ENCODE peak calls at places on chromosome 13, in four cellular contexts. W is H1, E is HepG2, Q is K562. G is an unnamed sample.
A peak's percentile ranks its signal among the peaks of the same experiment; 100 is the strongest.

GRCh38 chr13:41842029-41842428 is 118.9 kb downstream of the VWA8 start:
- DNase-seq in E (no peak), Q (no peak), W (no peak), G (no peak)

GRCh38 chr13:110653851-110654250 is 38.5 kb downstream of the NAXD start:
- DNase-seq in Q (no peak), E (no peak), W (peak; percentile 37), G (no peak)

GRCh38 chr13:107203146-107203847 is 635.4 kb upstream of the ARGLU1 start:
- DNase-seq in E (peak; percentile 63), Q (no peak), W (peak; percentile 60), G (no peak)

GRCh38 chr13:109157275-109157674 is 527.9 kb downstream of the MYO16 start:
- DNase-seq in E (no peak), Q (no peak), W (no peak), G (no peak)

GRCh38 chr13:110340812-110341444 is 33.8 kb downstream of the COL4A2 start:
- DNase-seq in E (no peak), W (no peak), Q (no peak), G (no peak)

GRCh38 chr13:90447735-90448103 is 899.8 kb upstream of the MIR17HG start:
- DNase-seq in Q (no peak), E (no peak), W (no peak), G (no peak)

GRCh38 chr13:44629465-44630183 is 53.5 kb upstream of the TSC22D1 start:
- DNase-seq in Q (no peak), E (no peak), W (no peak), G (no peak)

GRCh38 chr13:60095300-60095699 is 68.4 kb downstream of the DIAPH3 start:
- DNase-seq in W (no peak), E (no peak), Q (no peak), G (no peak)

GRCh38 chr13:113592571-113592970 is 8.0 kb downstream of the TFDP1 start:
- DNase-seq in Q (no peak), E (no peak), W (no peak), G (no peak)

GRCh38 chr13:25085125-25085742 is 10.7 kb upstream of the PABPC3 start:
- DNase-seq in Q (no peak), E (peak; percentile 23), W (no peak), G (no peak)

GRCh38 chr13:41577437-41577836 is 120.1 kb downstream of the RGCC start:
- DNase-seq in Q (no peak), E (no peak), W (no peak), G (no peak)

GRCh38 chr13:75372517-75372916 is 109.5 kb downstream of the TBC1D4 start:
- DNase-seq in E (peak; percentile 44), W (no peak), Q (peak; percentile 24), G (no peak)

GRCh38 chr13:28043224-28043623 is 54.7 kb upstream of the URAD start:
- DNase-seq in Q (no peak), W (no peak), E (no peak), G (no peak)

GRCh38 chr13:111027481-111028439 is 87.3 kb upstream of the ARHGEF7 start:
- DNase-seq in Q (no peak), E (peak; percentile 6), W (peak; percentile 28), G (no peak)

GRCh38 chr13:43574601-43575000 is 212.2 kb downstream of the ENOX1 start:
- DNase-seq in Q (no peak), E (no peak), W (no peak), G (no peak)

GRCh38 chr13:99433543-99434075 is 67.7 kb upstream of the TM9SF2 start:
- DNase-seq in Q (no peak), E (no peak), W (no peak), G (no peak)

DNA sequence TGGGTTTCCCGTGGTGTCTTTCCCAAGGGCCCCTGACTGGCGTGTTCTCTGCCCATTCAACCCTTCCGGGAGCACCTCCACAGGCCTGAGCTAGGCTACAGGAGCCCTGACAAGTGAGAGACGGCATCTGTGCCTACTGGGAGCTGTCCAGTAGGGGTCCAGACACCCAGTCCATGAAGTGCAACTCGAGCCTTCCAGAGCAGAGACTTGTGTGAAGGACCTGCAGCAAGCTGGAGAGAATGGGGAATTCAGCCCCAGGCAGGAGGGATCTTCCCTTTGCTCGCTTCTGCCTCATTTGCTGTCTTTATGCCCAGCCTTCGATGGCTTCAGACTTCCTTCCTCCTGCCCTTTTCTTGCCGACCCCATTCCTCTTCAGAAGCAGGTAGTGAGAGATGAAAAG is 327.4 kb downstream of the FGF9 start:
- DNase-seq in W (no peak), E (peak; percentile 16), Q (no peak), G (no peak)
- TF ChIP-seq HDAC2 in W (no peak), E (no peak), Q (no peak), G (no peak)

GRCh38 chr13:76715621-76716020 is 170.6 kb downstream of the KCTD12 start:
- DNase-seq in W (no peak), E (no peak), Q (no peak), G (no peak)
- TF ChIP-seq SRF in W (no peak), E (no peak), Q (no peak), G (no peak)

GRCh38 chr13:20414475-20415287 is 111.0 kb downstream of the CRYL1 start:
- DNase-seq in E (no peak), W (peak; percentile 74), Q (no peak), G (no peak)

GRCh38 chr13:20411638-20412342 is 113.9 kb downstream of the CRYL1 start:
- DNase-seq in Q (no peak), E (no peak), W (no peak), G (peak; percentile 75)

GRCh38 chr13:20410726-20411125 is 114.9 kb downstream of the CRYL1 start:
- DNase-seq in W (no peak), Q (no peak), E (no peak), G (no peak)

GRCh38 chr13:20415288-20415644 is 110.4 kb downstream of the CRYL1 start:
- DNase-seq in W (no peak), Q (no peak), E (no peak), G (no peak)

GRCh38 chr13:20412761-20413355 is 112.8 kb downstream of the CRYL1 start:
- DNase-seq in Q (no peak), W (no peak), E (no peak), G (no peak)
- TF ChIP-seq HDAC2 in Q (no peak), W (no peak), E (no peak), G (no peak)

GRCh38 chr13:32147976-32148375 is 116.4 kb downstream of the FRY start:
- DNase-seq in W (no peak), Q (no peak), E (no peak), G (no peak)
- TF ChIP-seq SRF in W (no peak), Q (no peak), E (no peak), G (no peak)

DNA sequence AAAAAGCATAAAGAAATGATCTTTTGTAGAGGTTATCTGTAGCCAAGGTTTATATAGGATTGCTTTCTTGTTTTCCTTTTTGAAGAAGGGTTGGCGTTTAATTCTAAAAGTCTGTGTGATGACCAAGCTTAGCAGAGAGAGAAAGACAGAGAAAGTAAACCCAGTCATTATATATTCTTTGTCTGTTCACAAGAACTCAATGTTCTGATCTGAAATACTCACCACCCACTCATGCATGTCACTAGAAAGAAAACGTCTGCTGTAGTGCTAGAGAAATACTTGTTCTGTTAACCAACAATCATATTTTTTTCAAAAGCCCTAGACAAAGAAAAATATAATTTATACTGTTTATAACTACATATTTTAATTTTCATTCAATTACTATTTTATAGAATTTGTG is 173.7 kb upstream of the SLITRK5 start:
- DNase-seq in Q (no peak), W (no peak), E (no peak), G (no peak)
- TF ChIP-seq HDAC2 in Q (no peak), W (no peak), E (no peak), G (no peak)

DNA sequence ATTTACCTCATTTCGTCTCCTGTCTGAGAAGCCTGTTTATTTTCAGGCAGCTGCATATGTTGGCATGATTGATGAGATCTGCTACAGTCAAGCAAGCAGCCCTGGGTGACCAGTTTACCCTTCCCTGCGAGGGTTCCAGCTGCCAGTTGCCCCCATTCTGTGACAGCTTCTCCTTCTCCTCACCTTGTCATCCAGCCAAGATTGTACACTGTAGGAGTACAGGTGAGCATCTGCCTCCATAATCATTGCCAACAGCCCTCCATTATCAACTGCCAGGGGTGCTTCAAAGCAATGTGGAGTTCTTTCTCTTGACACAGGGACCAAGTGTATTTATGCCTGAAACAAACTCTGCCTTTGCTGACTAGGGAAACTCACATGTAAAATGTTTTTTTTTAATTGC is 1979.8 kb upstream of the PRR20A start:
- DNase-seq in W (no peak), Q (no peak), E (no peak), G (no peak)
- TF ChIP-seq SRF in W (no peak), Q (no peak), E (no peak), G (no peak)

GRCh38 chr13:102291587-102292218 is 110.1 kb downstream of the FGF14 start:
- DNase-seq in Q (no peak), W (no peak), E (no peak), G (no peak)

GRCh38 chr13:102289606-102290005 is 112.2 kb downstream of the FGF14 start:
- DNase-seq in E (no peak), Q (no peak), W (no peak), G (no peak)

GRCh38 chr13:102280366-102280765 is 121.5 kb downstream of the FGF14 start:
- DNase-seq in Q (no peak), E (no peak), W (no peak), G (no peak)

DNA sequence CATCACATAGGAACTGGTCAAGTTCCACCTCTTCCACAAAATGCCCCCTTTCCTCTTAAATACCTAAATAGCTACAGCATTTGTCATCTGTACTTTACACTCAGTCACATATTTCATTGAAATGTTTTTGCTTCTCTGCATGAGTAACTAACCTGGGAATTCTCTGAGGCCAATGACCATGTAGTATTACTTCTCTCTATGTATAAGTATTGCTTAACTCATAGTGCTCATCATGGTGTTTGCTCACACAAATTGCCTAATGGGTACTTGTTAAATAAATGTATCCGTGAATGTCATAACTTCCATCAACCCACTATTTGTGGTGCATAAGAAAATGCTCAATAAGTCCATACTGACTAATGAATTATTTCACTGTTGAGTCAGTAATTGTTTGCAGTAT is 115.5 kb downstream of the FGF14 start:
- DNase-seq in Q (no peak), E (peak; percentile 53), W (no peak), G (no peak)
- TF ChIP-seq HDAC2 in Q (no peak), E (no peak), W (no peak), G (no peak)

G was measured in GM12878.